ENCODE peak calls at places on chromosome 12, in seven cellular contexts. T is effector memory CD4-positive, alpha-beta T cell; K is activated CD4-positive, alpha-beta memory T cell treated with anti-CD3 and anti-CD28 coated beads, Interleukin-2, amount 10 ng/mL, durations not matched to agents 7 days and 5 days; W is non-pigmented ciliary epithelial cell; H is stomach; N is activated T-helper 1 cell treated with Interleukin-2 at 50 U/mL for 16 hours; C is NCI-H1105. J is an unnamed sample.

GRCh38 chr12:47110706-47111391 is 31.1 kb upstream of the AMIGO2 start:
- DNase-seq in K (no peak), N (no peak), C (no peak), H (no peak), W (no peak), T (no peak), J (no peak)

GRCh38 chr12:57166971-57167371 is 19.6 kb upstream of the LRP1-AS start:
- DNase-seq in H (no peak), N (no peak), C (no peak), W (peak), K (peak), T (no peak), J (no peak)

GRCh38 chr12:122889658-122890561 is 6.0 kb downstream of the VPS37B start:
- DNase-seq in C (no peak), W (no peak), K (no peak), H (no peak), T (no peak), N (no peak), J (no peak)

GRCh38 chr12:61780435-61780834 is 479.8 kb upstream of the USP15 start:
- DNase-seq in W (no peak), T (no peak), H (no peak), K (no peak), C (no peak), N (no peak), J (no peak)

GRCh38 chr12:122064780-122065588 is 13.6 kb upstream of the MLXIP start:
- DNase-seq in N (no peak), C (no peak), W (no peak), H (no peak), T (no peak), K (no peak), J (peak)

GRCh38 chr12:121513464-121514183 is 67.2 kb downstream of the KDM2B start:
- DNase-seq in K (no peak), W (no peak), T (no peak), N (no peak), C (no peak), H (peak), J (no peak)

GRCh38 chr12:80025638-80026037 is 73.7 kb upstream of the OTOGL start:
- DNase-seq in K (no peak), W (no peak), H (no peak), C (no peak), T (no peak), N (no peak), J (no peak)

GRCh38 chr12:104801005-104801404 is 157.1 kb downstream of the SLC41A2 start:
- DNase-seq in T (no peak), C (no peak), K (no peak), H (no peak), N (no peak), W (no peak), J (no peak)

GRCh38 chr12:122862872-122863701 is 27.8 kb downstream of the HIP1R start:
- DNase-seq in N (no peak), T (no peak), K (no peak), C (peak), H (peak), W (no peak), J (no peak)

GRCh38 chr12:120062976-120063579 is 53.5 kb downstream of the RAB35 start:
- DNase-seq in K (no peak), N (no peak), H (no peak), W (no peak), C (no peak), T (no peak), J (no peak)

GRCh38 chr12:2239376-2240010 is 186.7 kb downstream of the CACNA1C start:
- DNase-seq in C (no peak), H (no peak), N (no peak), K (no peak), T (no peak), W (no peak), J (no peak)

GRCh38 chr12:92034858-92035401 is 110.7 kb downstream of the BTG1 start:
- DNase-seq in N (peak), H (peak), K (peak), C (peak), T (peak), W (no peak), J (peak)

GRCh38 chr12:101207086-101207780 is 2.8 kb downstream of the SLC5A8 start:
- DNase-seq in W (no peak), H (no peak), C (no peak), K (no peak), T (no peak), N (no peak), J (no peak)

GRCh38 chr12:80509781-80510556 is 65.9 kb downstream of the PTPRQ start:
- DNase-seq in W (peak), H (no peak), T (no peak), N (no peak), K (no peak), C (peak), J (no peak)

GRCh38 chr12:18320036-18320617 is 58.8 kb downstream of the PIK3C2G start:
- DNase-seq in H (no peak), T (no peak), W (peak), C (no peak), K (no peak), N (no peak), J (peak)

GRCh38 chr12:43462741-43463140 is 89.3 kb downstream of the ADAMTS20 start:
- DNase-seq in H (no peak), C (no peak), K (no peak), T (no peak), W (no peak), N (no peak), J (no peak)

GRCh38 chr12:122834229-122834920 is 882 bp upstream of the HIP1R start:
- DNase-seq in N (no peak), H (peak), T (no peak), K (peak), C (peak), W (no peak), J (peak)

GRCh38 chr12:96208801-96209534 is 14.8 kb downstream of the ELK3 start:
- DNase-seq in H (no peak), T (no peak), W (no peak), N (no peak), K (no peak), C (no peak), J (no peak)

GRCh38 chr12:56723889-56724659 is 1.0 kb downstream of the NACA start:
- DNase-seq in C (no peak), K (no peak), W (peak), T (no peak), N (no peak), H (peak), J (no peak)

GRCh38 chr12:49673446-49674317 is 33.5 kb downstream of the FMNL3 start:
- DNase-seq in H (peak), K (no peak), W (peak), C (no peak), N (no peak), T (no peak), J (peak)

GRCh38 chr12:6069452-6070093 is 54.9 kb downstream of the VWF start:
- DNase-seq in W (peak), T (no peak), H (no peak), C (no peak), N (no peak), K (no peak), J (no peak)

GRCh38 chr12:98873823-98874222 is 228.7 kb downstream of the APAF1 start:
- DNase-seq in K (no peak), H (no peak), T (no peak), N (no peak), W (no peak), C (no peak), J (peak)

GRCh38 chr12:125169870-125170269 is 104.6 kb downstream of the AACS start:
- DNase-seq in C (no peak), N (no peak), H (no peak), W (no peak), K (no peak), T (no peak), J (no peak)

GRCh38 chr12:65327207-65328076 is 49.0 kb downstream of the MSRB3 start:
- DNase-seq in T (no peak), K (no peak), C (no peak), H (no peak), W (no peak), N (no peak), J (no peak)

GRCh38 chr12:79069009-79069408 is 204.4 kb downstream of the SYT1 start:
- DNase-seq in C (peak), N (no peak), H (no peak), W (no peak), T (no peak), K (no peak), J (no peak)

GRCh38 chr12:78863482-78864427 is 819 bp upstream of the SYT1 start:
- DNase-seq in W (no peak), H (no peak), T (no peak), K (no peak), N (no peak), C (peak), J (peak)

GRCh38 chr12:20436367-20436766 is 68.0 kb downstream of the PDE3A start:
- DNase-seq in N (no peak), K (no peak), T (no peak), C (no peak), H (no peak), W (no peak), J (no peak)

GRCh38 chr12:121145221-121145620 is 12.5 kb downstream of the P2RX7 start:
- DNase-seq in W (no peak), C (no peak), T (no peak), N (no peak), K (peak), H (no peak), J (no peak)

GRCh38 chr12:75481013-75481705 is 604 bp downstream of the GLIPR1 start:
- DNase-seq in N (no peak), T (no peak), K (no peak), C (no peak), W (no peak), H (no peak), J (no peak)

GRCh38 chr12:109877504-109878246 is 2.7 kb downstream of the GLTP start:
- DNase-seq in H (no peak), K (no peak), C (no peak), W (no peak), T (no peak), N (no peak), J (no peak)

GRCh38 chr12:4566474-4566873 is 4.5 kb downstream of the DYRK4 start:
- DNase-seq in C (no peak), H (no peak), N (no peak), K (no peak), W (no peak), T (no peak), J (no peak)

GRCh38 chr12:20212036-20212435 is 156.3 kb upstream of the PDE3A start:
- DNase-seq in N (no peak), W (no peak), C (no peak), H (no peak), T (no peak), K (no peak), J (no peak)

GRCh38 chr12:89390802-89391673 is 38.7 kb upstream of the DUSP6 start:
- DNase-seq in K (no peak), N (no peak), C (no peak), H (no peak), W (peak), T (no peak), J (no peak)

GRCh38 chr12:100504820-100505219 is 31.2 kb downstream of the NR1H4 start:
- DNase-seq in T (no peak), N (no peak), W (no peak), C (no peak), H (peak), K (no peak), J (no peak)

GRCh38 chr12:1642513-1642912 is 13.5 kb downstream of the WNT5B start:
- DNase-seq in W (no peak), N (no peak), H (no peak), K (no peak), C (peak), T (no peak), J (no peak)

GRCh38 chr12:88958153-88958552 is 377.9 kb upstream of the KITLG start:
- DNase-seq in W (no peak), H (no peak), K (no peak), C (peak), T (no peak), N (no peak), J (peak)

GRCh38 chr12:102527256-102527720 is 46.9 kb upstream of the IGF1 start:
- DNase-seq in N (no peak), T (no peak), K (no peak), W (peak), H (no peak), C (no peak), J (no peak)

GRCh38 chr12:110917961-110918360 is 2.4 kb downstream of the MYL2 start:
- DNase-seq in W (no peak), H (no peak), C (no peak), K (no peak), T (no peak), N (no peak), J (no peak)

GRCh38 chr12:96902076-96902475 is 5.0 kb upstream of the NEDD1 start:
- DNase-seq in W (no peak), K (no peak), H (no peak), C (no peak), T (no peak), N (no peak), J (no peak)